ENCODE peak calls at places on chromosomes 16 and 17, in nine cellular contexts. V, Z, M, W, A, S, L, T and U are unnamed samples.
A peak's percentile ranks its signal among the peaks of the same experiment; 100 is the strongest.

GRCh38 chr17:39235555-39236221 is 9.9 kb upstream of the STAC2 start:
- DNase-seq in V (no peak), Z (peak; percentile 61), M (no peak), W (peak; percentile 76), A (peak; percentile 62), S (peak; percentile 93), L (peak; percentile 70), T (no peak), U (peak; percentile 70)

GRCh38 chr16:89701425-89702406 is at the start of gene SPATA2L:
- DNase-seq in V (peak; percentile 97), Z (peak; percentile 98), M (peak; percentile 86), W (peak; percentile 88), A (peak; percentile 98), S (peak; percentile 99), L (peak; percentile 94), T (peak; percentile 71), U (peak; percentile 92)

GRCh38 chr17:76145231-76146052 is 4.4 kb upstream of the FOXJ1 start:
- DNase-seq in V (peak; percentile 71), Z (no peak), M (peak; percentile 27), W (no peak), A (peak; percentile 80), S (no peak), L (no peak), T (no peak), U (no peak)

GRCh38 chr17:45782889-45783592 is 1.1 kb upstream of the CRHR1 start:
- DNase-seq in V (peak; percentile 72), Z (no peak), M (no peak), W (peak; percentile 31), A (no peak), S (no peak), L (no peak), T (no peak), U (no peak)

GRCh38 chr17:47267354-47267828 is 13.8 kb downstream of the ITGB3 start:
- DNase-seq in V (no peak), Z (no peak), M (no peak), W (peak; percentile 91), A (no peak), S (no peak), L (no peak), T (no peak), U (no peak)

GRCh38 chr16:81676571-81677374 is 102.3 kb upstream of the PLCG2 start:
- DNase-seq in V (no peak), Z (no peak), M (no peak), W (no peak), A (no peak), S (no peak), L (no peak), T (no peak), U (no peak)

GRCh38 chr17:80471922-80472321 is 4.5 kb downstream of the NPTX1 start:
- DNase-seq in V (no peak), Z (no peak), M (no peak), W (no peak), A (no peak), S (no peak), L (no peak), T (no peak), U (no peak)

GRCh38 chr16:15593235-15593634 is 49.7 kb downstream of the MARF1 start:
- DNase-seq in V (no peak), Z (peak; percentile 73), M (no peak), W (no peak), A (no peak), S (no peak), L (no peak), T (peak; percentile 53), U (no peak)

GRCh38 chr17:33572615-33573014 is 279.5 kb upstream of the ASIC2 start:
- DNase-seq in V (no peak), Z (no peak), M (no peak), W (peak; percentile 2), A (no peak), S (no peak), L (no peak), T (no peak), U (no peak)

GRCh38 chr16:19166500-19166899 is 1.5 kb upstream of the SYT17 start:
- DNase-seq in V (no peak), Z (peak; percentile 67), M (no peak), W (no peak), A (no peak), S (no peak), L (no peak), T (no peak), U (no peak)

GRCh38 chr17:39701012-39701783 is 1.3 kb downstream of the ERBB2 start:
- DNase-seq in V (peak; percentile 27), Z (no peak), M (no peak), W (no peak), A (no peak), S (no peak), L (no peak), T (no peak), U (no peak)

GRCh38 chr17:45310380-45311324 is 6.2 kb downstream of the MAP3K14 start:
- DNase-seq in V (no peak), Z (no peak), M (no peak), W (no peak), A (no peak), S (no peak), L (no peak), T (no peak), U (no peak)

GRCh38 chr17:40864661-40865380 is 2.2 kb downstream of the KRT12 start:
- DNase-seq in V (peak; percentile 47), Z (no peak), M (no peak), W (peak; percentile 17), A (no peak), S (no peak), L (no peak), T (no peak), U (no peak)

GRCh38 chr16:81623365-81624102 is 155.6 kb upstream of the PLCG2 start:
- DNase-seq in V (no peak), Z (no peak), M (no peak), W (peak; percentile 69), A (peak; percentile 70), S (peak; percentile 87), L (peak; percentile 39), T (no peak), U (peak; percentile 46)

GRCh38 chr16:8885674-8886592 is 3.8 kb downstream of the LITAFD start:
- DNase-seq in V (no peak), Z (peak; percentile 64), M (no peak), W (peak; percentile 69), A (no peak), S (no peak), L (no peak), T (no peak), U (no peak)

GRCh38 chr16:1456951-1457350 is 12.6 kb upstream of the CCDC154 start:
- DNase-seq in V (no peak), Z (no peak), M (no peak), W (no peak), A (no peak), S (no peak), L (no peak), T (no peak), U (no peak)

GRCh38 chr17:81956607-81957589 is 4.1 kb downstream of the NOTUM start:
- DNase-seq in V (no peak), Z (peak; percentile 61), M (no peak), W (no peak), A (peak; percentile 48), S (no peak), L (no peak), T (no peak), U (no peak)

GRCh38 chr17:9948967-9949366 is 43.9 kb upstream of the RCVRN start:
- DNase-seq in V (no peak), Z (no peak), M (no peak), W (no peak), A (no peak), S (no peak), L (no peak), T (no peak), U (no peak)

GRCh38 chr17:42055003-42055402 is 4.6 kb upstream of the C17orf113 start:
- DNase-seq in V (no peak), Z (no peak), M (no peak), W (no peak), A (no peak), S (no peak), L (no peak), T (no peak), U (no peak)
- H3K27me3 ChIP-seq in V (peaks cover 37% of the 10 kb centered on the region), Z (peaks cover 9% of the 10 kb centered on the region), M (peaks cover 8% of the 10 kb centered on the region), W (peaks cover 23% of the 10 kb centered on the region), A (peaks cover 17% of the 10 kb centered on the region), S (no peaks in the 10 kb centered on the region), L (no peaks in the 10 kb centered on the region), T (no peaks in the 10 kb centered on the region), U (peaks cover 13% of the 10 kb centered on the region)

GRCh38 chr16:49851468-49851787 is 4.5 kb downstream of the ZNF423 start:
- DNase-seq in V (no peak), Z (no peak), M (no peak), W (no peak), A (no peak), S (no peak), L (no peak), T (no peak), U (no peak)
- H3K27me3 ChIP-seq in V (peaks cover 68% of the 10 kb centered on the region), Z (peaks cover 6% of the 10 kb centered on the region), M (no peaks in the 10 kb centered on the region), W (no peaks in the 10 kb centered on the region), A (peaks cover 9% of the 10 kb centered on the region), S (no peaks in the 10 kb centered on the region), L (no peaks in the 10 kb centered on the region), T (no peaks in the 10 kb centered on the region), U (peaks cover 4% of the 10 kb centered on the region)

DNA sequence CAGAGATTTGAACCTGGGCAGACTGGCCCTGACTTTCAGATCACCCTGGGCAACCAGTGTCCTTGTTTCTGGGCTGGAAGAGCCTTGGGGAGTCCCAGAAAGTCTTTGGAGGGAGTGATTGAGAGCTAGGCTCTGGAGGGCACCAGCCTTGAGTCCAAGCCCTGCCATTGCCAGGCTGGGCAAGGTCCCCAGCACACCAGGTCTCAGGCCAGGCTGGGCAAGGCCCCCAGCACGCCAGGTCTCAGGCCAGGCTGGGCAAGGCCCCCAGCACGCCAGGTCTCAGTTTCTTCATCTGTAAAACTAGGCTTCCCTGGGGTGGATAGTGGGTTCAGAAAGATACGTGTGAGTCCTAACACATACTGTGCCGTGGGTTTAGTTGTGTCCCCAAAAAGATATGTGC is 135.0 kb downstream of the IRF8 start:
- DNase-seq in V (no peak), Z (peak; percentile 37), M (no peak), W (no peak), A (no peak), S (no peak), L (no peak), T (peak; percentile 5), U (no peak)
- H3K27me3 ChIP-seq in V (peaks cover 28% of the 10 kb centered on the region), Z (peaks cover 17% of the 10 kb centered on the region), M (no peaks in the 10 kb centered on the region), W (peaks cover 49% of the 10 kb centered on the region), A (no peaks in the 10 kb centered on the region), S (no peaks in the 10 kb centered on the region), L (peaks cover 14% of the 10 kb centered on the region), T (no peaks in the 10 kb centered on the region), U (no peaks in the 10 kb centered on the region)

DNA sequence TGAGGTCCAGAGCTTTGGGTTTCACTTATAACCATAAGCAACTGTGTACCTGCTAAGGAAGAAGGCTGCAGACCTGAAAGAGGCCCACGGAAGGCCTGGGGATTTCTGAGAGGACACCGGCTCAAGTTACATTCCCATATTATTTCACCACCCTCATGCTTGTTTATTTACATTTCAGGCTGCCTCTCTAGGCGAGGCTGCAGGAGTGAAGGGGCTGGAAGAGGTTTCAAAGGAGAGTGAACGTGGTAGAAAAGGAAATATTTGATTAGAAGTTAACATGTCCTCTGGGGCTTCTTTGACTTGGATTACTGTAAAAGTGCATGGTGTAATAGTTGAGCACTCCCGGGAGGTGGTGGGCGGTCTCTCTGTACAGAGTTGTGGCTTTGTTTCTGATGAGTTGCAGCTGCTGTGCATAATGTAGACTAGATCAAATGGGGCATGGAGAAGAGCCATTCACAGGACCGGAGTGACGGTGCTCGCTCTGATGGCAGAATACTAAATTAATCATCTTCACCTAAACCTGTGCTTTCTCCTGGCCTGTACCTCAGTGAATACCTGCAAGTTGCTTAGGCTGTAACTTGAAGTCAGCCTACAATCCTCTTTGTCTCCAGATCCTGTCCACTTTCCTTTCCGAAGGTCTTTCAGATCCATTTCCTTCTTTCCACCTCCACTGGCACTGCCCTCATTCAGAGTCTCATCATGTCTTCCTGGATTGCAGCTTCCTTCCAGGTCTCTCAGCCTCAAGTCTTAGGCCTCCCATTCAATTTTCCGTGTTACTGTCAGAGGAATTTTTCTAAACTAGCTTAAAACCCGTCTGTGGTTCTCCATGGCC is 1.9 kb upstream of the CPD start:
- DNase-seq in V (no peak), Z (peak; percentile 70), M (no peak), W (peak; percentile 82), A (no peak), S (no peak), L (no peak), T (no peak), U (peak; percentile 10)
- H3K27me3 ChIP-seq in V (no peaks in the 10 kb centered on the region), Z (no peaks in the 10 kb centered on the region), M (no peaks in the 10 kb centered on the region), W (no peaks in the 10 kb centered on the region), A (no peaks in the 10 kb centered on the region), S (no peaks in the 10 kb centered on the region), L (peaks cover 44% of the 10 kb centered on the region), T (no peaks in the 10 kb centered on the region), U (no peaks in the 10 kb centered on the region)